ENCODE peak calls at places on chromosomes 7 and 10, in ten cellular contexts. C is substantia nigra; Q is body of pancreas; D is IMR-90; K is CD4-positive, alpha-beta T cell; B is ovary; N is uterus; L is stomach; S is CD4-positive, alpha-beta memory T cell; F is suprapubic skin. R is an unnamed sample.

GRCh38 chr7:73738220-73738611 is 386 bp downstream of the ABHD11 start:
- DNase-seq in C (peak), Q (peak), D (peak), K (peak), B (peak), N (peak), L (peak), S (no peak), F (peak), R (no peak)

GRCh38 chr7:139034855-139035587 is 821 bp downstream of the ZC3HAV1L start:
- DNase-seq in C (no peak), Q (peak), D (peak), K (no peak), B (peak), N (peak), L (no peak), S (no peak), F (peak), R (no peak)

GRCh38 chr7:131692131-131692960 is 135.9 kb upstream of the PODXL start:
- DNase-seq in C (peak), Q (peak), D (peak), K (no peak), B (peak), N (no peak), L (peak), S (no peak), F (no peak), R (no peak)

GRCh38 chr7:49523870-49524269 is 249.6 kb upstream of the VWC2 start:
- DNase-seq in C (no peak), Q (no peak), D (no peak), K (no peak), B (no peak), N (no peak), L (no peak), S (no peak), F (no peak), R (no peak)

GRCh38 chr10:24518981-24519597 is 204.6 kb downstream of the ARHGAP21 start:
- DNase-seq in C (peak), Q (peak), D (peak), K (peak), B (peak), N (peak), L (peak), S (peak), F (no peak), R (no peak)

GRCh38 chr10:96450514-96451207 is 63.1 kb downstream of the TLL2 start:
- DNase-seq in C (no peak), Q (no peak), D (no peak), K (no peak), B (no peak), N (no peak), L (no peak), S (no peak), F (no peak), R (no peak)

GRCh38 chr10:11881477-11882417 is 58.6 kb downstream of the PROSER2 start:
- DNase-seq in C (no peak), Q (peak), D (peak), K (no peak), B (no peak), N (no peak), L (no peak), S (no peak), F (no peak), R (no peak)

GRCh38 chr7:47720141-47720906 is 138.4 kb upstream of the TNS3 start:
- DNase-seq in C (no peak), Q (peak), D (peak), K (no peak), B (peak), N (peak), L (peak), S (no peak), F (peak), R (no peak)

GRCh38 chr10:132970641-132971438 is 28.5 kb upstream of the CFAP46 start:
- DNase-seq in C (no peak), Q (no peak), D (no peak), K (no peak), B (no peak), N (peak), L (no peak), S (no peak), F (peak), R (peak)

GRCh38 chr7:47484923-47485639 is 96.8 kb downstream of the TNS3 start:
- DNase-seq in C (no peak), Q (peak), D (no peak), K (no peak), B (no peak), N (no peak), L (no peak), S (no peak), F (no peak), R (peak)

GRCh38 chr7:111871283-111871682 is 309.0 kb upstream of the IMMP2L start:
- DNase-seq in C (no peak), Q (no peak), D (no peak), K (no peak), B (no peak), N (no peak), L (no peak), S (no peak), F (no peak), R (no peak)

GRCh38 chr7:18037609-18038008 is 10.0 kb upstream of the PRPS1L1 start:
- DNase-seq in C (no peak), Q (no peak), D (no peak), K (no peak), B (no peak), N (no peak), L (no peak), S (no peak), F (no peak), R (no peak)

GRCh38 chr10:21372651-21373410 is 152.7 kb downstream of the SKIDA1 start:
- DNase-seq in C (no peak), Q (no peak), D (peak), K (peak), B (peak), N (peak), L (no peak), S (no peak), F (no peak), R (no peak)

GRCh38 chr7:151248191-151249033 is at the start of gene SMARCD3:
- DNase-seq in C (peak), Q (peak), D (peak), K (peak), B (peak), N (peak), L (peak), S (peak), F (peak), R (peak)

GRCh38 chr7:134865001-134865845 is 85.8 kb downstream of the CALD1 start:
- DNase-seq in C (no peak), Q (no peak), D (peak), K (peak), B (no peak), N (no peak), L (no peak), S (peak), F (no peak), R (no peak)

GRCh38 chr7:98399903-98400537 is 870 bp downstream of the BAIAP2L1 start:
- DNase-seq in C (no peak), Q (peak), D (peak), K (no peak), B (no peak), N (no peak), L (no peak), S (no peak), F (no peak), R (peak)

GRCh38 chr7:43618073-43618472 is 35.2 kb downstream of the STK17A start:
- DNase-seq in C (no peak), Q (no peak), D (no peak), K (no peak), B (no peak), N (no peak), L (no peak), S (no peak), F (no peak), R (no peak)

GRCh38 chr10:69845574-69846251 is 44.0 kb downstream of the COL13A1 start:
- DNase-seq in C (no peak), Q (peak), D (peak), K (no peak), B (no peak), N (no peak), L (no peak), S (no peak), F (no peak), R (peak)

GRCh38 chr7:113890326-113891030 is 28.3 kb downstream of the PPP1R3A start:
- DNase-seq in C (no peak), Q (no peak), D (peak), K (no peak), B (no peak), N (no peak), L (no peak), S (no peak), F (no peak), R (no peak)

GRCh38 chr7:10767771-10768170 is 205.9 kb upstream of the PHF14 start:
- DNase-seq in C (no peak), Q (no peak), D (no peak), K (no peak), B (no peak), N (no peak), L (no peak), S (no peak), F (no peak), R (no peak)

GRCh38 chr7:107501593-107501992 is 31.7 kb downstream of the GPR22 start:
- DNase-seq in C (peak), Q (peak), D (peak), K (no peak), B (no peak), N (no peak), L (no peak), S (no peak), F (no peak), R (no peak)

GRCh38 chr10:72175166-72175565 is 40.6 kb upstream of the ANAPC16 start:
- DNase-seq in C (no peak), Q (no peak), D (peak), K (no peak), B (no peak), N (no peak), L (no peak), S (no peak), F (no peak), R (no peak)

GRCh38 chr10:12978885-12979284 is 22.6 kb downstream of the CCDC3 start:
- DNase-seq in C (no peak), Q (no peak), D (no peak), K (no peak), B (no peak), N (no peak), L (no peak), S (no peak), F (no peak), R (no peak)

GRCh38 chr10:125023269-125023668 is 81.3 kb downstream of the ZRANB1 start:
- DNase-seq in C (peak), Q (peak), D (no peak), K (no peak), B (peak), N (no peak), L (peak), S (no peak), F (no peak), R (peak)

GRCh38 chr10:76504823-76505222 is 1073.4 kb downstream of the LRMDA start:
- DNase-seq in C (no peak), Q (no peak), D (no peak), K (no peak), B (no peak), N (no peak), L (no peak), S (no peak), F (no peak), R (no peak)

GRCh38 chr7:156722427-156722826 is 81.9 kb downstream of the RNF32 start:
- DNase-seq in C (no peak), Q (no peak), D (peak), K (no peak), B (no peak), N (no peak), L (no peak), S (no peak), F (no peak), R (no peak)

GRCh38 chr7:12820777-12821176 is 133.3 kb downstream of the ARL4A start:
- DNase-seq in C (no peak), Q (no peak), D (no peak), K (no peak), B (no peak), N (no peak), L (no peak), S (no peak), F (no peak), R (no peak)

GRCh38 chr7:18927134-18927533 is 190.3 kb downstream of the TWIST1 start:
- DNase-seq in C (no peak), Q (no peak), D (peak), K (no peak), B (no peak), N (no peak), L (no peak), S (no peak), F (no peak), R (no peak)

GRCh38 chr10:12077580-12078180 is 8.9 kb downstream of the DHTKD1 start:
- DNase-seq in C (no peak), Q (no peak), D (no peak), K (no peak), B (no peak), N (no peak), L (no peak), S (no peak), F (no peak), R (no peak)

GRCh38 chr10:93701903-93702277 is 502 bp downstream of the FRA10AC1 start:
- DNase-seq in C (no peak), Q (peak), D (peak), K (no peak), B (no peak), N (no peak), L (no peak), S (no peak), F (no peak), R (no peak)

GRCh38 chr10:61763778-61764177 is 101.0 kb downstream of the CABCOCO1 start:
- DNase-seq in C (no peak), Q (no peak), D (no peak), K (no peak), B (no peak), N (no peak), L (no peak), S (no peak), F (no peak), R (no peak)

GRCh38 chr7:12111461-12112405 is 99.4 kb upstream of the TMEM106B start:
- DNase-seq in C (peak), Q (peak), D (no peak), K (no peak), B (peak), N (peak), L (no peak), S (peak), F (no peak), R (peak)

GRCh38 chr10:90964781-90965462 is 44.0 kb upstream of the ANKRD1 start:
- DNase-seq in C (no peak), Q (no peak), D (no peak), K (no peak), B (no peak), N (no peak), L (no peak), S (no peak), F (no peak), R (no peak)
- H3K27ac ChIP-seq in C (no peak), Q (no peak), D (no peak), K (no peak), B (no peak), N (no peak), L (no peak), S (no peak), F (no peak), R (no peak)

GRCh38 chr7:159130199-159130775 is 14.4 kb downstream of the VIPR2 start:
- DNase-seq in C (no peak), Q (no peak), D (no peak), K (no peak), B (no peak), N (no peak), L (no peak), S (no peak), F (no peak), R (peak)
- H3K27ac ChIP-seq in C (no peak), Q (no peak), D (no peak), K (no peak), B (no peak), N (no peak), L (no peak), S (no peak), F (no peak), R (no peak)

DNA sequence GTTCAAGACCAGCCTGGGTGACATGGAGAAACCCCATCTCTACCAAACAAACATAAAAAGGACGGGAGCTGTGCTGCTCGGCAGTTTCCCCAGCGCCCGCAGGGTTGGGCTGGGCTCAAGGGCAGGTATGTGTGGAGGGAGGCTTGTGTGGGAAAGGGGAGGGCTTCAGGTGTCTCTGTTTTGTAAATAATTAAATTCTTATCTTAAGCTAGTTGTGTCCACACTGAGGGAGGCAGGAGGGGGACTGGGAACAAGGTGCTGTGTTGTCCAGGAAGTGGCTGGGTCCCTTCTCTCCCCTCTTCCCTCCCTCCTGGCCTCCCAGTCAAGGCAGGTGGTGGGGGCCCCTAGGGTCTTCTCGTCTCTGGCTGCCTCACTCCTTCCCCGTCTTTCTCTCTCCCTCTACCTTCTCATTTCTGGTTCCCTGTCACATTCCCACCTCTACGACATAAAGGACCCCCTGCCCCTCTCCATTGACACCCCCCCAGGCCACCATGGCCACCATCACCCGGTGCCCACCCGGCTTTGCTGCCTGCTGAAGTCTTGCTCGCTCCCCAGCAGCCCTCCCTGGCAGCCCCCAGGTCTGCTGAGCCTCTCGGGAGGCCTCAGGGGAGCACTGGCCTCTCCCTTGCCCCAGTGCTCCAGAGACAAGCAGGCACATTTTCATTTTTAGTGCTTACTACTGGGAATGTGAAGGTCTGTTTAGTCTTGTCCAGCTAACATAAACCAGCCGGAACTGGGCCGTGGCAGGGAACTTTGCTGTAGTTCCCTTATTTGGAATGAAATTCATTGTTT is 19.3 kb downstream of the NEURL1 start:
- DNase-seq in C (no peak), Q (peak), D (no peak), K (no peak), B (no peak), N (no peak), L (peak), S (no peak), F (no peak), R (no peak)
- H3K27ac ChIP-seq in C (no peak), Q (peak), D (no peak), K (no peak), B (no peak), N (peak), L (peak), S (no peak), F (no peak), R (no peak)

DNA sequence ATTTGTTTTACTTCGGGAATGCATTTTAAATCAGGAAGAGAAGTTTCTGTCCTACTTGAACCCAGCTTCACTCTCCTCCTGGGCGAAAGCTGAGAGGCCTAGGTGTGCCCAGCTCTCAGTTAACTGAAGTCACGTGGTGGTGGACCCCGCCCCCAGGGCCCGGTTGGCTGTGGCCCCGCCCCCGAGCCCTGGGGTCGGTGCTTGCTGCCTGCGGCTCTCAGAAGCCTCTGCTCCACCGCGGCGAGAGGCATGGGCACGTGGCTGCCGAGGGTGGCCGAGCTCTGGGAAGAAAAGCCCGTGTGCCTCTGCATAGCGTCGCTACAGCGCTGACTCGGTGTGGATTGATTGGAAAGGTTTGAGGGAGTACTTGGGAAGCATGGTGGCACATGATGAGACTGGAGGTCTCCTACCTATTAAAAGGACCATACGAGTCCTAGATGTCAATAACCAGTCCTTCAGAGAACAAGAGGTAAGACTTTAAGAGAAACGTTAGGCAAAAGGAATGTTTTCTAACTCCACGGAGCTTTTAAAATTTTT is 34.1 kb downstream of the NET1 start:
- DNase-seq in C (peak), Q (peak), D (peak), K (peak), B (peak), N (peak), L (peak), S (peak), F (peak), R (peak)
- H3K27ac ChIP-seq in C (no peak), Q (peak), D (peak), K (peak), B (no peak), N (peak), L (peak), S (no peak), F (peak), R (peak)

GRCh38 chr7:40470817-40471216 is 336.0 kb downstream of the SUGCT start:
- DNase-seq in C (no peak), Q (no peak), D (peak), K (no peak), B (no peak), N (no peak), L (no peak), S (no peak), F (no peak), R (no peak)
- H3K27ac ChIP-seq in C (no peak), Q (no peak), D (no peak), K (no peak), B (no peak), N (no peak), L (no peak), S (no peak), F (no peak), R (no peak)

GRCh38 chr10:110833234-110833940 is 38.3 kb upstream of the PDCD4 start:
- DNase-seq in C (no peak), Q (peak), D (no peak), K (no peak), B (peak), N (no peak), L (peak), S (no peak), F (no peak), R (no peak)

GRCh38 chr10:110834622-110835219 is 37.0 kb upstream of the PDCD4 start:
- DNase-seq in C (no peak), Q (peak), D (no peak), K (peak), B (peak), N (peak), L (peak), S (no peak), F (no peak), R (no peak)

GRCh38 chr10:110837418-110838120 is 34.2 kb upstream of the PDCD4 start:
- DNase-seq in C (no peak), Q (peak), D (no peak), K (no peak), B (peak), N (peak), L (no peak), S (no peak), F (no peak), R (no peak)

GRCh38 chr10:110835841-110836240 is 35.9 kb upstream of the PDCD4 start:
- DNase-seq in C (no peak), Q (no peak), D (no peak), K (no peak), B (peak), N (no peak), L (no peak), S (no peak), F (no peak), R (no peak)

GRCh38 chr10:110833941-110834621 is 37.6 kb upstream of the PDCD4 start:
- DNase-seq in C (no peak), Q (peak), D (no peak), K (no peak), B (peak), N (no peak), L (peak), S (no peak), F (no peak), R (no peak)
- H3K27ac ChIP-seq in C (no peak), Q (peak), D (no peak), K (no peak), B (peak), N (peak), L (peak), S (no peak), F (peak), R (no peak)